ENCODE peak calls at places on chromosomes 5 and 9, in ten cellular contexts. H is endothelial cell of umbilical vein, B is sigmoid colon, D is GM12891, F is HCT116, W is prostate gland, G is transverse colon, X is HepG2, O is vagina, A is spleen. R is an unnamed sample.

GRCh38 chr9:38356851-38357250 is 35.7 kb upstream of the ALDH1B1 start:
- DNase-seq in F (no peak), H (no peak), D (no peak), X (no peak), B (no peak), G (no peak), O (no peak), A (no peak), W (no peak), R (peak; percentile 19)

GRCh38 chr5:5699062-5699461 is 276.6 kb downstream of the ICE1 start:
- DNase-seq in W (no peak), B (no peak), G (no peak), O (peak; percentile 52), A (no peak), H (no peak), F (no peak), D (no peak), X (no peak), R (no peak)

GRCh38 chr5:138685052-138685755 is 68.0 kb upstream of the CTNNA1 start:
- DNase-seq in F (no peak), W (no peak), D (no peak), G (no peak), O (no peak), H (no peak), B (no peak), X (no peak), A (no peak), R (no peak)

GRCh38 chr9:129241725-129242124 is 63.7 kb upstream of the IER5L start:
- DNase-seq in A (peak; percentile 56), O (no peak), H (no peak), D (no peak), X (no peak), W (no peak), F (no peak), G (no peak), B (no peak), R (no peak)

GRCh38 chr5:113693621-113694130 is 180.2 kb downstream of the YTHDC2 start:
- DNase-seq in D (no peak), X (no peak), W (no peak), H (no peak), G (peak; percentile 10), A (no peak), F (no peak), B (no peak), O (no peak), R (no peak)

GRCh38 chr5:151082976-151083651 is 2.3 kb upstream of the TNIP1 start:
- DNase-seq in D (no peak), F (no peak), H (no peak), X (no peak), O (no peak), W (no peak), A (peak; percentile 74), G (peak; percentile 83), B (no peak), R (no peak)

GRCh38 chr5:113804264-113804663 is 290.8 kb downstream of the YTHDC2 start:
- DNase-seq in X (no peak), G (no peak), H (no peak), F (no peak), B (no peak), D (no peak), A (no peak), W (no peak), O (no peak), R (no peak)

GRCh38 chr9:137406876-137407589 is 15.9 kb downstream of the EXD3 start:
- DNase-seq in O (no peak), G (peak; percentile 79), A (peak; percentile 89), F (no peak), B (no peak), W (peak; percentile 53), X (peak; percentile 42), D (peak; percentile 91), H (peak; percentile 85), R (no peak)

GRCh38 chr5:2688586-2688985 is 62.9 kb downstream of the IRX2 start:
- DNase-seq in D (no peak), B (peak; percentile 22), H (no peak), W (no peak), O (no peak), F (no peak), G (no peak), A (no peak), X (no peak), R (no peak)

GRCh38 chr5:125341436-125341835 is 595.0 kb upstream of the ZNF608 start:
- DNase-seq in D (no peak), B (no peak), W (no peak), O (no peak), F (no peak), A (no peak), X (no peak), G (no peak), H (no peak), R (no peak)

GRCh38 chr5:147616401-147616800 is 106.5 kb upstream of the DPYSL3 start:
- DNase-seq in B (no peak), X (no peak), A (no peak), D (no peak), F (no peak), W (no peak), O (no peak), H (no peak), G (no peak), R (no peak)

GRCh38 chr5:179212870-179213269 is 132.4 kb downstream of the ADAMTS2 start:
- DNase-seq in X (no peak), G (no peak), W (no peak), H (no peak), B (no peak), D (no peak), A (no peak), F (no peak), O (no peak), R (no peak)

GRCh38 chr9:128251701-128252100 is 24.1 kb downstream of the GOLGA2 start:
- DNase-seq in H (peak; percentile 45), B (no peak), D (no peak), X (no peak), O (no peak), A (no peak), G (no peak), F (no peak), W (no peak), R (no peak)

GRCh38 chr5:61796773-61797172 is 464.7 kb downstream of the ZSWIM6 start:
- DNase-seq in B (no peak), X (no peak), D (no peak), F (no peak), W (no peak), A (no peak), G (no peak), H (no peak), O (no peak), R (no peak)

GRCh38 chr5:178449163-178450060 is 140.8 kb downstream of the COL23A1 start:
- DNase-seq in B (no peak), A (peak; percentile 73), O (peak; percentile 82), F (no peak), X (no peak), H (peak; percentile 33), G (no peak), W (no peak), D (no peak), R (peak; percentile 74)

DNA sequence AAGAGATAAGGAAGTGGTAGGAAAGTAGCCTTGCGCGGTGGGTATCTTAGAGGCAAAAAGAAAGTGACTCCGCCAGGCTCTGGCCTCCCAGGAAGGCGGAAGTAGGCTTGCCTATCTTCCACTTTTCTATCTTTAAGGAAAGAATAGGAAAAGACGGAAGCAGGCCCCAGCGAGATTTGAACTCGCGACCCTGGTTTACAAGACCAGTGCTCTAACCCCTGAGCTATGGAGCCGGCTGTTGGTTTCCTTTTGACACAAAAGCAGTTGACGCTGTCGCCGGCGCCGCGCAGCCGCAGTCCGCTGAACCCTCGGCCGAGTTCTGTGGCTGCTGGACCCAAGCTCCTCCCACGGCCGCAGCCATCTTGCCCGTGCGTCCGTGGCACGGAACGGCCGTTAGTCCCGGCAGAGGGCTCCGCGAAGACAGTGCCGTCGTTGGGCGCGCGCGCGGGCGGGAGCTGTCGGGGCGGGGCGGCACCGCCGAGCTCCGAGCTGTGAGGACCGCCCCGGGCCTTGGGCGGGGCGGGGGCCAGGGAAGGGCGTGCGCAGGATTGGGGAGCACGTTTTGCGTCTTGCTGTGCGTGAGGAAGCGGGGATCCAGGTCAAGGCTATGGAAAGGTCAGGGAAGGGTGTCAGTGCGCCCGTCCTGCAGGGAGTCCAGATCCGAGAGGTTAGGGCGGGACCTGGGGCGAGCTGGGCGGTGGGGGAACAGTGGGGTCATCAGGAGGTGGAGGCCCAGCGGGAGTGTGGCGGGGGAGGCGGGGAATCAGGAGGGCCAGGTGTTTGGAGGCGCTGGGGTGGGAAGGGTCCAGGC is 13.3 kb downstream of the TRIM7 start:
- DNase-seq in W (peak; percentile 94), O (no peak), D (peak; percentile 87), B (peak; percentile 97), F (peak; percentile 89), X (peak; percentile 88), A (peak; percentile 98), G (peak; percentile 97), H (peak; percentile 97), R (peak; percentile 98)
- TF ChIP-seq POLR2AphosphoS5 in W (peak; percentile 89), O (peak; percentile 80), D (no peak), B (peak; percentile 84), F (peak; percentile 89), X (peak; percentile 59), A (peak; percentile 95), G (peak; percentile 86), H (peak; percentile 73), R (peak; percentile 68)

GRCh38 chr5:40679071-40679997 is at the start of gene PTGER4:
- DNase-seq in D (peak; percentile 59), X (peak; percentile 32), G (peak; percentile 97), W (peak; percentile 93), A (peak; percentile 98), F (peak; percentile 88), H (peak; percentile 93), B (peak; percentile 97), O (no peak), R (peak; percentile 97)
- TF ChIP-seq POLR2A in D (no peak), X (no peak), G (peak; percentile 99), W (peak; percentile 93), A (peak; percentile 69), F (peak; percentile 91), H (peak; percentile 98), B (peak; percentile 93), O (peak; percentile 92), R (peak; percentile 38)

GRCh38 chr5:54743997-54744788 is 226.6 kb downstream of the SNX18 start:
- DNase-seq in A (peak; percentile 82), G (peak; percentile 46), F (no peak), D (peak; percentile 8), B (no peak), H (peak; percentile 73), W (no peak), X (peak; percentile 5), O (no peak), R (no peak)
- TF ChIP-seq POLR2AphosphoS5 in A (no peak), G (no peak), F (no peak), D (no peak), B (no peak), H (peak; percentile 24), W (peak; percentile 6), X (no peak), O (no peak), R (no peak)

DNA sequence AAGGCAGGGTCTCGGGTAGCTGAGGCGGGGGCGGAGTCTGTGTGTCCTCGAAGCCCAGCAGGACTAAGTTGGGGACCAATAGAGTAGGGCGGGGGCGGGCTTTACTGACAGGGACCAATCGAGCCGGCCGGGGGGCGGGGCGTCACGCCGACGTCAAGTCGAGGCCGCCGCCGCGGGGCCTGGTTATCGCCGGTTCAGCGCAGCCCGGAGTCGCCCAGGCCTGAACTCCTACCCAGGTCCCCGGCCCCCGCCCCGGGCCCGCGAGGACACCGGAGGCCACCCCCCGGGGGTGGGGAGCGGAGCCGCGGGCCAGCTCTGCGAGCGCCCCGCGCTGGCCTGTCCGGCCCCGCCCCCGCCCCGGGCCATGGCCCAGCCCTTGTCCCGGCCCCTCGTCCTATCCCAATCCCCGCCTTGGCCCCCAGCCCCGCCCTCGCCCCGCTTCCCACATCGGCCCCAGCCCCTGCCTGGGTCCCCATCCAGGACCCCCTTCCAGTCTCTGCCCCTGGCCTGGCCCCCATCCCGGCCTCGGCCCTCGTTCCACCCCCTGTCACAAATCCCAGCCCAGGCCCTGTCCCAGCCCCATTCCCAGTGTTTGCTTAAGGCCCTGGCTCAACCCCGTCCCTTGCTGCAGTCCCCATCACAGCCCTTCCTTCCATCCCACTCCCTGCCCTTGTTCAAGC is at the start of gene TMEM8B:
- DNase-seq in B (peak; percentile 99), D (peak; percentile 92), A (peak; percentile 97), X (peak; percentile 83), W (peak; percentile 99), O (no peak), H (peak; percentile 91), F (peak; percentile 76), G (peak; percentile 97), R (peak; percentile 99)
- TF ChIP-seq POLR2A in B (peak; percentile 21), D (no peak), A (no peak), X (no peak), W (peak; percentile 70), O (peak; percentile 63), H (peak; percentile 57), F (no peak), G (peak; percentile 35), R (no peak)

R was measured in suprapubic skin.